ENCODE peak calls at places on chromosomes 12 and 14, in six cellular contexts. L is AG10803, T is PC-3, W is mucosa of descending colon, U is body of pancreas, S is AG09309. X is an unnamed sample.

GRCh38 chr14:90107789-90108188 is 46.0 kb downstream of the KCNK13 start:
- DNase-seq in L (no peak), T (no peak), S (no peak), W (no peak), U (peak), X (no peak)

GRCh38 chr14:84108746-84109457 is 1421.0 kb upstream of the FLRT2 start:
- DNase-seq in T (peak), U (no peak), W (no peak), S (no peak), L (no peak), X (no peak)

GRCh38 chr14:55438066-55438683 is 2.2 kb downstream of the TBPL2 start:
- DNase-seq in S (peak), L (peak), W (peak), T (peak), U (peak), X (no peak)

GRCh38 chr12:46516933-46517578 is 144.5 kb upstream of the SLC38A2 start:
- DNase-seq in L (no peak), U (no peak), S (no peak), T (no peak), W (no peak), X (no peak)

GRCh38 chr14:36717363-36717762 is 55.7 kb downstream of the PAX9 start:
- DNase-seq in S (no peak), T (peak), U (no peak), W (no peak), L (no peak), X (no peak)

GRCh38 chr14:75542585-75543091 is 20.4 kb downstream of the BATF start:
- DNase-seq in U (peak), L (peak), S (no peak), T (no peak), W (peak), X (no peak)

GRCh38 chr14:27688823-27689444 is 1077.7 kb upstream of the FOXG1 start:
- DNase-seq in S (no peak), W (no peak), U (no peak), T (no peak), L (no peak), X (no peak)

GRCh38 chr14:78143489-78144145 is 26.6 kb upstream of the NRXN3 start:
- DNase-seq in W (no peak), U (no peak), S (no peak), L (no peak), T (peak), X (no peak)

GRCh38 chr14:100287202-100287997 is 18.8 kb downstream of the SLC25A29 start:
- DNase-seq in L (no peak), U (no peak), T (no peak), W (no peak), S (no peak), X (no peak)

GRCh38 chr12:100058482-100059029 is 73.8 kb upstream of the ANKS1B start:
- DNase-seq in S (peak), W (no peak), L (peak), U (no peak), T (peak), X (no peak)

GRCh38 chr12:53867216-53868012 is 71.2 kb upstream of the HOXC13 start:
- DNase-seq in S (no peak), W (no peak), T (peak), U (peak), L (peak), X (no peak)

GRCh38 chr12:121610239-121611149 is 15.8 kb upstream of the ORAI1 start:
- DNase-seq in W (no peak), S (no peak), L (peak), T (no peak), U (no peak), X (no peak)

GRCh38 chr12:19044430-19044829 is 85.1 kb upstream of the PLEKHA5 start:
- DNase-seq in S (no peak), T (no peak), W (no peak), L (no peak), U (no peak), X (no peak)
- TF ChIP-seq CTCF in S (no peak), T (no peak), W (no peak), L (no peak), U (no peak), X (no peak)

GRCh38 chr12:4908694-4909396 is 860 bp upstream of the KCNA1 start:
- DNase-seq in W (no peak), L (no peak), U (no peak), T (no peak), S (no peak), X (peak)
- TF ChIP-seq CTCF in W (no peak), L (no peak), U (no peak), T (no peak), S (no peak), X (peak)

GRCh38 chr12:57549203-57549908 is 488 bp upstream of the KIF5A start:
- DNase-seq in W (no peak), S (no peak), T (no peak), L (no peak), U (no peak), X (no peak)

GRCh38 chr12:57547366-57548315 is 649 bp upstream of the DCTN2 start:
- DNase-seq in T (no peak), U (no peak), S (no peak), W (no peak), L (no peak), X (no peak)

GRCh38 chr12:57548488-57548887 is 1.4 kb upstream of the KIF5A start:
- DNase-seq in L (no peak), U (no peak), T (no peak), W (no peak), S (no peak), X (no peak)

GRCh38 chr12:57545809-57546437 is 1.1 kb downstream of the DCTN2 start:
- DNase-seq in L (no peak), U (no peak), S (no peak), T (peak), W (no peak), X (no peak)

DNA sequence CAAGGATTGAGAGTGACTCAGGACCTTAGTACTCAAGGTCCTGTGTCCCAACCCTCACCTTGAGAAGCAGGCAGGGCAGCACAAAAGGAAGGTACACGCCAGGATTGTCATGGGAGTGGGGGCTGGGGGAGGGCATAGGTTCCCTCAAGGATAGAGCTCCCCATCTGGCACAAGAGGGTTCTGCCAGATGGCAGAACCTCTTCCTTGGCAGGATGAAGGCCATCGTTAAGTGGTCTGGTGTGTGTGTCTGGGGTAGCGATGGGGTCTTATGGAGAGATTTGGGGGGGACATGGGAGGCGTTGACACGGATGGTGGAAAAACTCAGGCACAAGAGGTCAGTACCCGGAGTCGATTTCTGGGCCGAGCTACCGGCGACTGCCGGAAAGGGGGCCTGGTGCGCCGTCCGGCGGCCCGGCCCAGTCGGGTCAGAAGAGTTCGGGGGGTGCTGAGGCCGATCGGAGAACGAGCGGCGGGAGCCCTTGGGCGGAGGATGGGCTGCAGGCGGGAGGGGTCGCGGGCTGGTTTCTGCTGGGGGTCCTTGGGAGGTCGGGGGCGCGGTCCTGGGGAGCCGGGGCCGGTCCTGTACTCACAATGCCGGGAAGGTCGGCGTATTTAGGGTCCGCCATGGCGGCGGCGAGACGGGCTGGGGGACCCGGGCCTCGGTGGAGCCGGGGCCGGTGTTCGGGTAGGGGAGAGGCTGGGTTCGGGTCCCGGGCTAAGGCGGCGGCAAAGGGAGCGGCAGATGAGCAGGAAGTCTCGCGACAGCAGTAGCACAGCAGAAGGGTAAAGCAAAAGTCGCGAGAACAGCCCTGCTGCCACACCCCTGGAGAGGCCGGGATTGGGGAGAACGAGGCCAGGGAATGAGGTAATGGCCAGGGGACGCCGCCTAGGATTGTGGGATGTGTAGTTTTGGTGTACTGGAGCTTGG is at the start of gene DCTN2:
- DNase-seq in T (peak), S (peak), W (peak), U (peak), L (peak), X (peak)
- TF ChIP-seq CTCF in T (no peak), S (no peak), W (no peak), U (no peak), L (peak), X (no peak)

GRCh38 chr14:96938946-96939345 is 141.8 kb downstream of the VRK1 start:
- DNase-seq in U (no peak), T (no peak), L (no peak), S (no peak), W (peak), X (no peak)
- TF ChIP-seq CTCF in U (no peak), T (peak), L (peak), S (peak), W (no peak), X (peak)

GRCh38 chr12:109261939-109262338 is 47.1 kb downstream of the FOXN4 start:
- DNase-seq in W (no peak), S (no peak), T (no peak), L (no peak), U (no peak), X (no peak)

GRCh38 chr12:109263439-109263838 is 45.6 kb downstream of the FOXN4 start:
- DNase-seq in T (no peak), U (no peak), W (no peak), L (no peak), S (no peak), X (no peak)

GRCh38 chr12:109264943-109265650 is 44.0 kb downstream of the FOXN4 start:
- DNase-seq in T (no peak), U (no peak), S (no peak), W (no peak), L (no peak), X (no peak)

GRCh38 chr12:109266106-109266879 is 42.8 kb downstream of the FOXN4 start:
- DNase-seq in W (no peak), S (no peak), T (no peak), L (peak), U (no peak), X (no peak)

DNA sequence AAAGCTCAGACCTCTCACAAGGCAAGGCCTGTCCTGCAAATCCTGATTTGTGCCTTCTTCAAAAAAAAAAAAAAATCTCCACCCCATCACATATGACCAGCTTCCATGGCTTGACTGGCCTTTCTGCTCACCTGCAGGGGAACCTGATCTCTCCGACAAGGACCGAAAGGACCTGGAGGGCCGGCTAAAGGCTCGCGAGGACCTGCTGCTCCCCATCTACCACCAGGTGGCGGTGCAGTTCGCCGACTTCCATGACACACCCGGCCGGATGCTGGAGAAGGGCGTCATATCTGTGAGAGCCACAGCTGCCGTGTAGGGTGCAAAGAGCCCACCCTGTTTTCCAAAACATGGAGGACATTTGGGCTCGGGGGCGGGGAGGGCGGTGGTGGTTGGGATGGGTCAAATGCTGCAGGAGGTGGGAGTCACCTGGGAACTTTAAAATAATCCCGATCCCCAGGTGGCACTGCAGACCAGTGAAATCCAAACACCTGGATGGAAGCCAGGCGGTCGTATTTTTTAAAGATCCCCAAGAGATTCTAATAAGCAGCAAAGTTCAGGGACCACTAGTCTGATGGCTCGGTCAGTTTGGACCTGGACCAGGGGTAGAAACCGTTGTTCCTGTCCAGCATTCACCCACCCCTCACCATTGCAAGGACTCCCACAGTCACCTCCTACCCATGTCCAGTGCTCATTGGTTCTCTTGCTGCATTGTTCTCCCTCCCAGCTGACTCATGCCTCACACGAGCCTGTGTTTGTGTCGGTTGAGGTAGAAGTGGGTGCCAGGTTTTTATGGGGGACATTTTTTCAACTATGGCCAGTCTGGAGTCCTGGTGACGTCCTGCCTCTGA is 44.8 kb downstream of the FOXN4 start:
- DNase-seq in W (peak), U (peak), L (peak), T (peak), S (no peak), X (peak)
- TF ChIP-seq CTCF in W (peak), U (peak), L (peak), T (peak), S (peak), X (peak)

DNA sequence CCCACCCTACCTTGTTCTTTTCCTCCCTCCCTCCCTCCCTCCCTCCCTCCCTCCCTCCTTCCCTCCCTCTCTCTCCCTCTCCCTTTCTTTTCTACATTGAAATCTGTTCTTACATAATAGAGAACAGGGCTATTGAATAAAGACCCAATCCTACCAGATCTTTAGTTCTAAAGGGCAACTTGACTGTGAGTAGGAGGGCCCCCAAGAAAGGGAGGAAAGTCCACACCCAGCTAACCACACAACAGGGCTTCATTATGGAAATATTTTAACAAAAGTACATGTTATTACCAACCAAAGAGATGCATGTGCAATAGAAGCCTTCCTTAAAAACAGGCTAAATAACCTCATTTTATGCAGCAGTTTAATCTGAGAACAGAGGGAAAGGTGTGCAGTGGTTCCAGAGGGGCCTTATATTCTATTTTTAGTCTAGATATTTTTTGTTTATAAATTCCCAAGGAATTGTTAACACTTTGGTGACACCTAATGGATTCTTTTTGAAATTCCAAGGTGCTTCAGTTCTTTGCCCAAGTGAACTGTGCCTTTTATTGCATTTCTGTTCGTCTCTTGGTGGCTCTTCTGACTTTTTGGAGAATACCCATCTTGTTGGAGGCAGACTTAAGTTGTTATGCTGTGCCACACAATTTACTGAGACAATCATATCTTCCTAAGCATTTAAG is 63.0 kb downstream of the GNS start:
- DNase-seq in T (peak), W (no peak), U (no peak), L (peak), S (no peak), X (no peak)
- TF ChIP-seq CTCF in T (peak), W (no peak), U (no peak), L (peak), S (peak), X (no peak)

GRCh38 chr12:89950421-89950820 is 241.8 kb upstream of the ATP2B1 start:
- DNase-seq in T (no peak), W (no peak), L (no peak), S (no peak), U (no peak), X (no peak)

GRCh38 chr12:89947437-89948265 is 239.0 kb upstream of the ATP2B1 start:
- DNase-seq in T (peak), U (no peak), L (peak), S (peak), W (peak), X (no peak)

GRCh38 chr12:89948266-89949175 is 239.9 kb upstream of the ATP2B1 start:
- DNase-seq in T (no peak), L (no peak), S (no peak), W (no peak), U (no peak), X (no peak)

GRCh38 chr12:89951050-89951693 is 242.5 kb upstream of the ATP2B1 start:
- DNase-seq in S (no peak), L (peak), T (peak), W (peak), U (no peak), X (no peak)

GRCh38 chr12:89949457-89950195 is 241.0 kb upstream of the ATP2B1 start:
- DNase-seq in W (peak), U (peak), S (peak), L (peak), T (peak), X (no peak)
- TF ChIP-seq CTCF in W (no peak), U (no peak), S (peak), L (peak), T (peak), X (no peak)

GRCh38 chr14:58243790-58244555 is 670 bp upstream of the PSMA3 start:
- DNase-seq in S (no peak), U (peak), W (no peak), T (peak), L (no peak), X (no peak)

GRCh38 chr14:58249611-58250010 is 5.0 kb downstream of the PSMA3 start:
- DNase-seq in W (no peak), L (no peak), U (no peak), S (no peak), T (no peak), X (no peak)

GRCh38 chr14:58239259-58240210 is 5.1 kb upstream of the PSMA3 start:
- DNase-seq in S (no peak), T (peak), L (peak), U (peak), W (peak), X (peak)

GRCh38 chr14:58245562-58245961 is 919 bp downstream of the PSMA3 start:
- DNase-seq in U (no peak), W (no peak), S (no peak), L (no peak), T (no peak), X (no peak)

DNA sequence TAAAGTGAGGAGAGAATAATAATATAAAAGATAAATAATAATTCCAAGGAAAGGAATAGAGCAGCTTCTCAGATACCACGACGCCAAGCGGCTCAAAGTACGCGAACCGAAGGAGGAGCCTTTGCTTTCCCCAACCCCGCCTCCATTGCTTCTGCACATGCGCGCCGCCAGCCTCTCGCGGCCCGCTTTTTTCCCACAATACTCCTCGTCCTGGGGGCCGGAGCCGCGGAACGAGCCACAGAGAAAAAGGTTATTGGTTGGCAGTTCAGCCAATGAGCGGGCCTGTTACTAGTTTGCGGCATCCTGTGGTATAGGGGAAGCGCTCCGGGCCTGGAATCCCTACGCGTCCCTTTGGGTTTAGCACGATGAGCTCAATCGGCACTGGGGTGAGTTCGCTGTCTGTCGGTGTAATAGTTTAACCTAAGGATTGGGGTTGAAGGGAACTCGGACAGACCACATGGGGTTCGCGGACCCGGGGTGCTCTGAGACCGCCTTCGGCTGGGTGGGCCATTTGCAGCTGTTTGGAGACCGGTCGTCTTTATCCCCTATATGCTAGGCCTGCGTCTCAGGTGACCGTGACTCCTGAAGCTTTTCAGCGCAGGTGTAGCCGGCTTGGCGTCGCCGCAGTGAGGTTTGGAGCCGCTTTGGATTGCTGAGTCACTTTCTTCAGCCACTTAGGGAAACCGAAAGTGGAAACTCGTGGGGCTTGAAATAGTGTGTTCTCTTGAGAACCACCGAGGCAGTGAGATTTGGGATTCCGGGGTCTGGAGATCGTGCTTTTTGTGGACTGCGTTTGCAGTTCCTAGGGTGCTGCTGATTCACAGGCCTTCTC is at the start of gene PSMA3:
- DNase-seq in U (peak), T (peak), L (peak), S (peak), W (peak), X (peak)
- TF ChIP-seq CTCF in U (no peak), T (no peak), L (peak), S (no peak), W (no peak), X (no peak)

GRCh38 chr12:117118838-117119591 is 19.8 kb upstream of the TESC start:
- DNase-seq in W (no peak), S (no peak), T (no peak), L (no peak), U (no peak), X (peak)
- TF ChIP-seq CTCF in W (no peak), S (no peak), T (no peak), L (no peak), U (no peak), X (no peak)

GRCh38 chr14:103209054-103209453 is 85.8 kb downstream of the TNFAIP2 start:
- DNase-seq in S (no peak), T (no peak), W (no peak), U (no peak), L (peak), X (no peak)
- TF ChIP-seq CTCF in S (peak), T (no peak), W (no peak), U (no peak), L (peak), X (no peak)